ENCODE peak calls at places on chromosomes 5 and 9, in five cellular contexts. R is HepG2, X is WTC11, W is K562, U is GM12878. E is an unnamed sample.

GRCh38 chr5:94524841-94525697 is 93.3 kb downstream of the KIAA0825 start:
- DNase-seq in U (peak; percentile 9), X (no peak), R (peak; percentile 47), W (peak; percentile 45), E (peak; percentile 7)

GRCh38 chr9:88992556-88992955 is 1.3 kb downstream of the S1PR3 start:
- DNase-seq in X (no peak), R (no peak), U (no peak), W (no peak), E (no peak)

GRCh38 chr9:135968083-135968476 is 6.9 kb upstream of the UBAC1 start:
- DNase-seq in X (no peak), U (no peak), W (no peak), R (no peak), E (no peak)

GRCh38 chr5:107604146-107604910 is 66.4 kb downstream of the EFNA5 start:
- DNase-seq in R (no peak), U (no peak), X (no peak), W (no peak), E (no peak)

GRCh38 chr9:21695443-21695842 is 107.0 kb upstream of the MTAP start:
- DNase-seq in R (no peak), X (no peak), W (no peak), U (no peak), E (no peak)

GRCh38 chr9:89941875-89942274 is 337.1 kb downstream of the GADD45G start:
- DNase-seq in R (no peak), X (no peak), U (no peak), W (no peak), E (peak; percentile 19)

GRCh38 chr9:33140406-33141360 is 26.5 kb downstream of the B4GALT1 start:
- DNase-seq in R (no peak), U (no peak), X (no peak), W (no peak), E (no peak)

GRCh38 chr5:141492168-141492885 is 3.4 kb downstream of the PCDHGC5 start:
- DNase-seq in W (no peak), X (peak; percentile 49), U (no peak), R (no peak), E (no peak)

GRCh38 chr5:4453650-4454049 is 686.5 kb upstream of the ADAMTS16 start:
- DNase-seq in R (no peak), W (no peak), X (no peak), U (no peak), E (no peak)

GRCh38 chr5:55894135-55894534 is 43.0 kb downstream of the IL31RA start:
- DNase-seq in R (no peak), X (no peak), U (no peak), W (no peak), E (no peak)

GRCh38 chr5:126410623-126411022 is 12.6 kb upstream of the GRAMD2B start:
- DNase-seq in R (no peak), X (no peak), W (no peak), U (no peak), E (no peak)

GRCh38 chr5:60959156-60959555 is 14.2 kb downstream of the NDUFAF2 start:
- DNase-seq in U (no peak), W (no peak), X (no peak), R (no peak), E (no peak)

GRCh38 chr5:60687927-60688720 is 11.8 kb downstream of the DEPDC1B start:
- DNase-seq in W (peak; percentile 67), X (no peak), U (no peak), R (peak; percentile 85), E (peak; percentile 75)

GRCh38 chr9:1922026-1922425 is 93.1 kb upstream of the SMARCA2 start:
- DNase-seq in X (peak; percentile 23), W (peak; percentile 4), U (no peak), R (peak; percentile 5), E (no peak)

GRCh38 chr5:149002053-149002452 is 60.8 kb downstream of the SH3TC2 start:
- DNase-seq in W (no peak), X (no peak), R (peak; percentile 94), U (no peak), E (peak; percentile 17)

GRCh38 chr9:14433841-14434511 is 120.0 kb upstream of the NFIB start:
- DNase-seq in U (no peak), R (peak; percentile 20), W (peak; percentile 48), X (no peak), E (peak; percentile 76)

GRCh38 chr5:83378624-83379259 is 92.8 kb upstream of the VCAN start:
- DNase-seq in X (no peak), W (no peak), U (no peak), R (no peak), E (no peak)

GRCh38 chr9:34986541-34987047 is 3.0 kb upstream of the DNAJB5 start:
- DNase-seq in U (no peak), W (no peak), R (no peak), X (peak; percentile 37), E (no peak)

GRCh38 chr9:84697494-84698114 is 28.1 kb downstream of the NTRK2 start:
- DNase-seq in X (peak; percentile 92), R (peak; percentile 22), W (peak; percentile 26), U (no peak), E (peak; percentile 30)

GRCh38 chr5:159286420-159287035 is 23.4 kb downstream of the UBLCP1 start:
- DNase-seq in U (no peak), W (peak; percentile 40), R (peak; percentile 5), X (no peak), E (peak; percentile 35)

GRCh38 chr5:132177691-132178149 is 49.9 kb downstream of the P4HA2 start:
- DNase-seq in R (no peak), U (no peak), W (peak; percentile 91), X (no peak), E (no peak)

GRCh38 chr5:134240421-134240962 is 14.6 kb upstream of the PPP2CA start:
- DNase-seq in R (peak; percentile 44), W (no peak), X (no peak), U (no peak), E (no peak)

GRCh38 chr5:79269733-79270166 is 33.8 kb downstream of the JMY start:
- DNase-seq in R (peak; percentile 20), X (no peak), W (no peak), U (no peak), E (no peak)

GRCh38 chr9:18393340-18394130 is 80.4 kb upstream of the ADAMTSL1 start:
- DNase-seq in X (no peak), W (no peak), U (no peak), R (peak; percentile 1), E (peak; percentile 41)

GRCh38 chr5:80654054-80654390 is 430 bp upstream of the MSH3 start:
- DNase-seq in X (no peak), W (peak; percentile 24), R (peak; percentile 20), U (no peak), E (peak; percentile 25)

GRCh38 chr9:2486988-2487387 is 134.6 kb upstream of the VLDLR start:
- DNase-seq in X (no peak), W (no peak), U (no peak), R (no peak), E (no peak)

GRCh38 chr9:128921881-128922763 is 1.3 kb downstream of the PHYHD1 start:
- DNase-seq in R (peak; percentile 62), W (no peak), X (peak; percentile 72), U (no peak), E (no peak)

GRCh38 chr5:170265527-170265926 is 32.0 kb downstream of the LCP2 start:
- DNase-seq in X (no peak), R (no peak), U (no peak), W (peak; percentile 57), E (no peak)

GRCh38 chr5:120690621-120691407 is 226.7 kb downstream of the PRR16 start:
- DNase-seq in W (no peak), X (no peak), U (no peak), R (no peak), E (no peak)

GRCh38 chr9:71693607-71694006 is 74.7 kb downstream of the CEMIP2 start:
- DNase-seq in W (no peak), U (no peak), R (no peak), X (no peak), E (no peak)

GRCh38 chr5:87243161-87243877 is 24.4 kb upstream of the RASA1 start:
- DNase-seq in U (no peak), X (no peak), R (peak; percentile 6), W (no peak), E (no peak)

GRCh38 chr5:36150676-36151433 is 832 bp downstream of the LMBRD2 start:
- DNase-seq in X (peak; percentile 54), U (no peak), R (peak; percentile 62), W (peak; percentile 89), E (peak; percentile 21)

DNA sequence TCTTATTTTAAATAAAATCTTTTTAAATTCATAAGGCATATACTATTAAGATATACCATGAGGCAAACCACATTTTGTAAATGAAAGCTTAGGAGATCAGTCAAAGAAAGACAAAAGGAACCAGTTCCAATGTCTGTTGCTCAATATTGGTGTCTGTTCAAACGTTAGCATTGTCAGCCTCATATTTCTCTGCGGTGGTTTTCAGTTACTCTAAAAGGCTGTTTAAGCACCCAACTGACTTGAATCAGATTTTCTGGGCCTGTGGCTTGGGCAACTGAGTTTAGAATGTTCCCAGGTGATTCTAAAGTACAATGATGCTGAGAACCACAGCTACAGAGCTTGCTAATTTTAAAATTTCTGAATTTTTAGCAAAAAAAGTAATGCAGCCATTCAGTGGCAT is 166.3 kb upstream of the KIF2A start:
- DNase-seq in U (no peak), R (no peak), X (no peak), W (no peak), E (no peak)
- TF ChIP-seq ESRRA in U (no peak), R (no peak), X (no peak), W (no peak), E (no peak)

GRCh38 chr5:76133967-76134366 is 50.8 kb downstream of the SV2C start:
- DNase-seq in X (no peak), U (no peak), W (no peak), R (no peak), E (no peak)
- TF ChIP-seq ESRRA in X (no peak), U (no peak), W (no peak), R (no peak), E (no peak)

GRCh38 chr5:173590436-173591299 is 25.8 kb downstream of the BOD1 start:
- DNase-seq in W (no peak), U (no peak), R (no peak), X (no peak), E (no peak)

GRCh38 chr5:173591300-173591622 is 25.2 kb downstream of the BOD1 start:
- DNase-seq in R (no peak), X (no peak), U (no peak), W (no peak), E (no peak)

GRCh38 chr5:173594061-173594460 is 22.4 kb downstream of the BOD1 start:
- DNase-seq in R (no peak), U (no peak), W (no peak), X (no peak), E (no peak)

GRCh38 chr5:173595826-173596225 is 20.6 kb downstream of the BOD1 start:
- DNase-seq in X (no peak), R (no peak), U (no peak), W (no peak), E (no peak)

GRCh38 chr5:173592050-173592669 is 24.3 kb downstream of the BOD1 start:
- DNase-seq in X (no peak), U (no peak), R (no peak), W (peak; percentile 69), E (peak; percentile 65)
- TF ChIP-seq ESRRA in X (no peak), U (no peak), R (no peak), W (no peak), E (no peak)

DNA sequence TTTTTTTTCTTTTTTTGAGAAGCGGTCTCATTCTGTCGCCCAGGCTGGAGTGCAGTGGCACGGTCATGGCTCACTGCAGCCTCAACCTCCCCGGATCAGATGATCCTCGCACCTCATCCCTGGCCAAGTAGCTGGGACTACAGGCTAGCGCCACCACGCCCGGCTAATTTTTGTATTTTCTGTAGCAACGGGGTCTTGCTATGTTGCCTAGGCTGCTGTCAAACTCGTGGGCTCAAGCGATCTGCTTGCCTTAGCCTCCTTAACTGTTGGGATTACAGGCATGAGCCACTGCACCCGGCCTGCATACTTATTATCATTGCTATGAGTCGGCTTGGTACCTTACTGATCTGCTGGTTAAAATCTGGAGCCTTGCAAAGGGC is 790 bp upstream of the IARS1 start:
- DNase-seq in X (no peak), R (peak; percentile 9), W (peak; percentile 50), U (no peak), E (peak; percentile 29)
- TF ChIP-seq ESRRA in X (no peak), R (no peak), W (no peak), U (no peak), E (no peak)

E was measured in A549.